ENCODE peak calls at places on chromosomes 6 and 20, in six cellular contexts. One of them, this sample, is unnamed.

GRCh38 chr6:4128072-4128471 is 7.3 kb downstream of the ECI2 start:
- DNase-seq in uterus: no peak
- DNase-seq in HEK293T: no peak
- DNase-seq in sciatic nerve: no peak
- DNase-seq in OCI-LY7: no peak
- DNase-seq in AG10803: no peak
- DNase-seq in this sample: no peak

GRCh38 chr6:157194110-157194509 is 129.2 kb downstream of the TMEM242 start:
- DNase-seq in uterus: no peak
- DNase-seq in sciatic nerve: no peak
- DNase-seq in AG10803: no peak
- DNase-seq in HEK293T: no peak
- DNase-seq in OCI-LY7: no peak
- DNase-seq in this sample: no peak

GRCh38 chr20:237479-237878 is 10.4 kb downstream of the DEFB129 start:
- DNase-seq in uterus: no peak
- DNase-seq in sciatic nerve: no peak
- DNase-seq in HEK293T: no peak
- DNase-seq in AG10803: no peak
- DNase-seq in OCI-LY7: no peak
- DNase-seq in this sample: no peak

GRCh38 chr20:12835999-12836398 is 172.8 kb upstream of the SPTLC3 start:
- DNase-seq in OCI-LY7: no peak
- DNase-seq in AG10803: no peak
- DNase-seq in sciatic nerve: no peak
- DNase-seq in uterus: no peak
- DNase-seq in HEK293T: no peak
- DNase-seq in this sample: no peak

GRCh38 chr6:7502743-7503142 is 38.7 kb upstream of the DSP start:
- DNase-seq in AG10803: no peak
- DNase-seq in sciatic nerve: no peak
- DNase-seq in OCI-LY7: no peak
- DNase-seq in uterus: no peak
- DNase-seq in HEK293T: no peak
- DNase-seq in this sample: no peak

GRCh38 chr20:55354700-55355099 is 650.6 kb downstream of the CBLN4 start:
- DNase-seq in OCI-LY7: no peak
- DNase-seq in AG10803: no peak
- DNase-seq in sciatic nerve: no peak
- DNase-seq in uterus: no peak
- DNase-seq in HEK293T: no peak
- DNase-seq in this sample: no peak

GRCh38 chr6:45092135-45092534 is 236.0 kb upstream of the RUNX2 start:
- DNase-seq in AG10803: no peak
- DNase-seq in uterus: no peak
- DNase-seq in sciatic nerve: no peak
- DNase-seq in OCI-LY7: no peak
- DNase-seq in HEK293T: no peak
- DNase-seq in this sample: no peak

GRCh38 chr6:35945650-35946025 is 24.7 kb upstream of the SRPK1 start:
- DNase-seq in HEK293T: no peak
- DNase-seq in sciatic nerve: no peak
- DNase-seq in uterus: no peak
- DNase-seq in OCI-LY7: no peak
- DNase-seq in AG10803: peak; percentile 12
- DNase-seq in this sample: no peak

GRCh38 chr6:18022398-18023231 is 35.2 kb upstream of the KIF13A start:
- DNase-seq in OCI-LY7: no peak
- DNase-seq in AG10803: peak; percentile 79
- DNase-seq in HEK293T: no peak
- DNase-seq in uterus: no peak
- DNase-seq in sciatic nerve: no peak
- DNase-seq in this sample: no peak

GRCh38 chr20:49792611-49793010 is 20.0 kb upstream of the SLC9A8 start:
- DNase-seq in HEK293T: no peak
- DNase-seq in sciatic nerve: no peak
- DNase-seq in AG10803: no peak
- DNase-seq in uterus: no peak
- DNase-seq in OCI-LY7: no peak
- DNase-seq in this sample: no peak

GRCh38 chr6:45495404-45496084 is 117.8 kb upstream of the SUPT3H start:
- DNase-seq in sciatic nerve: no peak
- DNase-seq in HEK293T: no peak
- DNase-seq in AG10803: no peak
- DNase-seq in uterus: no peak
- DNase-seq in OCI-LY7: no peak
- DNase-seq in this sample: no peak

GRCh38 chr6:144922120-144922722 is 637.1 kb downstream of the UTRN start:
- DNase-seq in AG10803: peak; percentile 93
- DNase-seq in OCI-LY7: no peak
- DNase-seq in HEK293T: no peak
- DNase-seq in uterus: no peak
- DNase-seq in sciatic nerve: no peak
- DNase-seq in this sample: no peak

GRCh38 chr20:15991279-15991678 is 582.0 kb downstream of the KIF16B start:
- DNase-seq in HEK293T: no peak
- DNase-seq in sciatic nerve: no peak
- DNase-seq in OCI-LY7: no peak
- DNase-seq in AG10803: no peak
- DNase-seq in uterus: no peak
- DNase-seq in this sample: no peak

GRCh38 chr6:129860901-129861665 is at the start of gene TMEM244:
- DNase-seq in uterus: no peak
- DNase-seq in OCI-LY7: no peak
- DNase-seq in AG10803: peak; percentile 93
- DNase-seq in sciatic nerve: no peak
- DNase-seq in HEK293T: no peak
- DNase-seq in this sample: peak; percentile 12

GRCh38 chr6:24854077-24854670 is 55.5 kb upstream of the ARMH2 start:
- DNase-seq in OCI-LY7: no peak
- DNase-seq in AG10803: no peak
- DNase-seq in sciatic nerve: no peak
- DNase-seq in uterus: no peak
- DNase-seq in HEK293T: no peak
- DNase-seq in this sample: no peak

GRCh38 chr6:7335519-7335918 is 22.5 kb upstream of the SSR1 start:
- DNase-seq in uterus: no peak
- DNase-seq in OCI-LY7: no peak
- DNase-seq in sciatic nerve: no peak
- DNase-seq in HEK293T: no peak
- DNase-seq in AG10803: no peak
- DNase-seq in this sample: no peak

GRCh38 chr6:125149256-125150144 is 4.1 kb upstream of the TPD52L1 start:
- DNase-seq in OCI-LY7: no peak
- DNase-seq in HEK293T: peak; percentile 37
- DNase-seq in AG10803: no peak
- DNase-seq in uterus: no peak
- DNase-seq in sciatic nerve: no peak
- DNase-seq in this sample: no peak

GRCh38 chr20:50464725-50465650 is 45.2 kb upstream of the PTPN1 start:
- DNase-seq in OCI-LY7: no peak
- DNase-seq in AG10803: no peak
- DNase-seq in uterus: no peak
- DNase-seq in HEK293T: no peak
- DNase-seq in sciatic nerve: no peak
- DNase-seq in this sample: no peak

GRCh38 chr6:116244284-116244683 is 9.6 kb downstream of the TSPYL4 start:
- DNase-seq in uterus: no peak
- DNase-seq in sciatic nerve: no peak
- DNase-seq in HEK293T: peak; percentile 33
- DNase-seq in AG10803: no peak
- DNase-seq in OCI-LY7: no peak
- DNase-seq in this sample: no peak

GRCh38 chr6:127077886-127078285 is 40.6 kb upstream of the RSPO3 start:
- DNase-seq in HEK293T: no peak
- DNase-seq in OCI-LY7: no peak
- DNase-seq in uterus: no peak
- DNase-seq in AG10803: no peak
- DNase-seq in sciatic nerve: no peak
- DNase-seq in this sample: no peak

GRCh38 chr6:54274383-54274782 is 33.9 kb upstream of the TINAG start:
- DNase-seq in AG10803: no peak
- DNase-seq in sciatic nerve: no peak
- DNase-seq in OCI-LY7: no peak
- DNase-seq in uterus: no peak
- DNase-seq in HEK293T: no peak
- DNase-seq in this sample: no peak

GRCh38 chr6:26322645-26323482 is 42.1 kb upstream of the BTN3A2 start:
- DNase-seq in sciatic nerve: no peak
- DNase-seq in OCI-LY7: peak; percentile 74
- DNase-seq in HEK293T: no peak
- DNase-seq in AG10803: peak; percentile 93
- DNase-seq in uterus: peak; percentile 59
- DNase-seq in this sample: peak; percentile 95

GRCh38 chr20:33160681-33161080 is 7.3 kb upstream of the BPIFA2 start:
- DNase-seq in sciatic nerve: no peak
- DNase-seq in uterus: no peak
- DNase-seq in HEK293T: no peak
- DNase-seq in AG10803: no peak
- DNase-seq in OCI-LY7: no peak
- DNase-seq in this sample: no peak

GRCh38 chr6:80003841-80004198 is 629 bp upstream of the TTK start:
- DNase-seq in AG10803: no peak
- DNase-seq in uterus: no peak
- DNase-seq in OCI-LY7: no peak
- DNase-seq in sciatic nerve: no peak
- DNase-seq in HEK293T: peak; percentile 9
- DNase-seq in this sample: peak; percentile 13

GRCh38 chr6:25112207-25112874 is 166.8 kb upstream of the CARMIL1 start:
- DNase-seq in OCI-LY7: no peak
- DNase-seq in AG10803: no peak
- DNase-seq in sciatic nerve: no peak
- DNase-seq in HEK293T: no peak
- DNase-seq in uterus: no peak
- DNase-seq in this sample: no peak

GRCh38 chr6:80183019-80183418 is 76.5 kb downstream of the BCKDHB start:
- DNase-seq in sciatic nerve: no peak
- DNase-seq in OCI-LY7: no peak
- DNase-seq in uterus: no peak
- DNase-seq in AG10803: no peak
- DNase-seq in HEK293T: no peak
- DNase-seq in this sample: no peak

GRCh38 chr20:10504893-10505292 is 69.8 kb downstream of the SLX4IP start:
- DNase-seq in AG10803: peak; percentile 72
- DNase-seq in OCI-LY7: no peak
- DNase-seq in HEK293T: no peak
- DNase-seq in sciatic nerve: no peak
- DNase-seq in uterus: peak; percentile 27
- DNase-seq in this sample: no peak

GRCh38 chr6:43391448-43392031 is 22.1 kb upstream of the ZNF318 start:
- DNase-seq in OCI-LY7: no peak
- DNase-seq in AG10803: no peak
- DNase-seq in sciatic nerve: no peak
- DNase-seq in HEK293T: no peak
- DNase-seq in uterus: no peak
- DNase-seq in this sample: no peak